ENCODE peak calls at places on chromosomes 6 and 20, in four cellular contexts. One of them, this sample, is unnamed.

GRCh38 chr20:17752452-17752851 is 52.7 kb downstream of the BANF2 start:
- DNase-seq in A549: no peak
- DNase-seq in body of pancreas: no peak
- DNase-seq in K562: no peak
- DNase-seq in this sample: no peak

GRCh38 chr6:111552999-111553398 is 52.7 kb downstream of the TRAF3IP2 start:
- DNase-seq in A549: no peak
- DNase-seq in K562: no peak
- DNase-seq in body of pancreas: peak
- DNase-seq in this sample: no peak

GRCh38 chr6:39791850-39792500 is at the start of gene DAAM2:
- DNase-seq in body of pancreas: peak
- DNase-seq in A549: no peak
- DNase-seq in K562: no peak
- DNase-seq in this sample: no peak

GRCh38 chr6:16092140-16092539 is 36.7 kb upstream of the MYLIP start:
- DNase-seq in body of pancreas: no peak
- DNase-seq in A549: no peak
- DNase-seq in K562: no peak
- DNase-seq in this sample: no peak

GRCh38 chr20:52031574-52032303 is 159.8 kb downstream of the ZFP64 start:
- DNase-seq in A549: peak
- DNase-seq in body of pancreas: no peak
- DNase-seq in K562: no peak
- DNase-seq in this sample: no peak

GRCh38 chr6:128208851-128209580 is 308.2 kb upstream of the THEMIS start:
- DNase-seq in A549: no peak
- DNase-seq in body of pancreas: no peak
- DNase-seq in K562: no peak
- DNase-seq in this sample: no peak

GRCh38 chr6:161542581-161542980 is 268.7 kb upstream of the AGPAT4 start:
- DNase-seq in K562: no peak
- DNase-seq in A549: no peak
- DNase-seq in body of pancreas: no peak
- DNase-seq in this sample: no peak

GRCh38 chr6:135088818-135089809 is 34.5 kb upstream of the HBS1L start:
- DNase-seq in body of pancreas: no peak
- DNase-seq in K562: peak
- DNase-seq in A549: peak
- DNase-seq in this sample: peak

GRCh38 chr6:157813757-157814455 is 9.1 kb upstream of the SNX9 start:
- DNase-seq in body of pancreas: no peak
- DNase-seq in K562: no peak
- DNase-seq in A549: no peak
- DNase-seq in this sample: peak

GRCh38 chr20:8363970-8364733 is 232.1 kb downstream of the PLCB1 start:
- DNase-seq in body of pancreas: no peak
- DNase-seq in K562: no peak
- DNase-seq in A549: no peak
- DNase-seq in this sample: no peak

GRCh38 chr6:47256361-47256760 is 53.3 kb downstream of the TNFRSF21 start:
- DNase-seq in K562: no peak
- DNase-seq in body of pancreas: no peak
- DNase-seq in A549: no peak
- DNase-seq in this sample: no peak

DNA sequence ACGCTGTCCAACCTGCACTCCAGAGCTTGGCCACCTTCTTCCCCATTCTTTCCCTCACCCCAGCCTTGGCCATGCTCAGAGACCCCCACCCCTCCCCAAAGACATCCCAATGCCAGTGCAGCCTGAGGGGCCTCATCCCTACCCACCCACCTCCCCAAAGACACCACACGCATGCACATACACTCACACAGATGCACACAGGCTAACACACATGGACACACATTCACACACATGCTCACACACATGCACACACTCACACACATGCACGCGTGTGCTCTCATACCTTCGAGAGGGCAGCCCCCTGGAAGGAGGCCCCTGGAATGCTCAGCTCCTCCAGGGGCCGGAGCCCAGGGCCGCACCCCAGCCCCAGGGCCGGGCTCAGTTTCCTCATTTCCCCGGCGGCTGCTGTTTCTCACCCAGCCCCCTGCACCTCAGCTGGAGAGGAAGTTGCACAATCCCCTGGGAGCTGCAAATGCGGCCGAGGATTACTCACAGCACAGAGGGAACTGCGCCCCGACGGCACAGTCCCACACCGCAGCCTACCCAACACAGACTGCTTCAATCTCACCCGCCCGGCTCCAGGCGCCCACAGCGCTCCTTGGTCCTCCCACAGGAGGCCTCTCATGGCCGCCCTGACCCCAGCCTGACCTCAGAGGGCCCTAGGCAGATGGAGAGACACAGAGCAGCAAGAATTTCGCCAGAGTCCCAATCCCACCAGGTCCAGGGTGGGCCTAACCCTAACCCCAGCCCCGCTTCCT is 12.1 kb downstream of the TFEB start:
- DNase-seq in A549: peak
- DNase-seq in K562: peak
- DNase-seq in body of pancreas: peak
- DNase-seq in this sample: no peak
- TF ChIP-seq POLR2A in A549: peak
- TF ChIP-seq POLR2A in K562: no peak
- TF ChIP-seq POLR2A in body of pancreas: peak
- TF ChIP-seq POLR2A in this sample: no peak

GRCh38 chr20:23350007-23350854 is at the start of gene NXT1:
- DNase-seq in body of pancreas: peak
- DNase-seq in A549: peak
- DNase-seq in K562: peak
- DNase-seq in this sample: peak
- TF ChIP-seq POLR2A in body of pancreas: peak
- TF ChIP-seq POLR2A in A549: peak
- TF ChIP-seq POLR2A in K562: peak
- TF ChIP-seq POLR2A in this sample: peak

DNA sequence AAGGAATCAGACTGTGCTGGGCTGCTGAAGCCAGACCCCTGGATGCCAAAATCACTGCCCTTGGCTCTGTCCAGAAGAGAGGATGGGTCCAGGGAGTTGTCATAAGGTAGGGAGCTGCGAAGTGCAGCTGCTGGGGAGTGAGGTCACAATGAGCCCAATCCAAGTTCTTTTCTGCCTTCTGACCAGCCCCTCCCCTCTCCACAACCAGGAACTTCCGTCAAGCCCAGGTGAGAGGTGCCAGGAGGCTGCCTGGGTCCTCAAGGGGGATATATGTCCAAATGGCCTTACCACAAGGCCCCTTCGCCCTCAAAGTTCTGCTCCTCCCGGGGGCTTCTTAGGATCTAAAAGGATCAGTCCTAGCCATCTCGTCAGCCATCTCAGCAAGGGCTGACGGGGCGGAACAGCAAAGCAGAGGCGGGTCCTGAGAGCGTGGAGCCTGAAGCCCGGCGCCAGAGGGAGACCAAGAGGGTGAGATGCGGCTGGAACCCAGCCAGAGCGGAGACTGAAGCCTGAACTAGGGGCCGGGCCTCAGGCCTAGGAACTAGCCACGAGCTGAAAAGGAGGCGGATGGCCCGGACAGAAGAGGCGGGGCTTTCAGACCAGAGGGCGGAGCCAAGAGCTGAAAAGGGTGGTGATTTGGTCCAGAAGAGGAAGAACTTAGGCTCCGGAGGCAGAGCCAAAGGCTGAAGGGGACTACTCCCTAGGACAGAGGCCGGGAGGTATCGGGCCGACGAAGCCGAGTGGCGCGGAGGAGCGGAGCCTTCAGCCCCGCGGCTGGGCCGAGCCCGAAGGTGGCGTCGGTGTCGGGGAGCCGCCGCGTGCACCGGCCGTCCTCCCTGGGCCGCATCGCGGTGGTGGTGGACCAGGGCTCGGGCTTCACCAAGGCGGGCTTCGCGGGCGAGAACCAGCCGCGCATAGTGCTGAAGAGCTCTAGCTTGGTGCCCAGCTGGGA is at the start of gene ACTL10:
- DNase-seq in A549: no peak
- DNase-seq in K562: peak
- DNase-seq in body of pancreas: peak
- DNase-seq in this sample: peak
- TF ChIP-seq POLR2A in A549: no peak
- TF ChIP-seq POLR2A in K562: peak
- TF ChIP-seq POLR2A in body of pancreas: peak
- TF ChIP-seq POLR2A in this sample: peak

DNA sequence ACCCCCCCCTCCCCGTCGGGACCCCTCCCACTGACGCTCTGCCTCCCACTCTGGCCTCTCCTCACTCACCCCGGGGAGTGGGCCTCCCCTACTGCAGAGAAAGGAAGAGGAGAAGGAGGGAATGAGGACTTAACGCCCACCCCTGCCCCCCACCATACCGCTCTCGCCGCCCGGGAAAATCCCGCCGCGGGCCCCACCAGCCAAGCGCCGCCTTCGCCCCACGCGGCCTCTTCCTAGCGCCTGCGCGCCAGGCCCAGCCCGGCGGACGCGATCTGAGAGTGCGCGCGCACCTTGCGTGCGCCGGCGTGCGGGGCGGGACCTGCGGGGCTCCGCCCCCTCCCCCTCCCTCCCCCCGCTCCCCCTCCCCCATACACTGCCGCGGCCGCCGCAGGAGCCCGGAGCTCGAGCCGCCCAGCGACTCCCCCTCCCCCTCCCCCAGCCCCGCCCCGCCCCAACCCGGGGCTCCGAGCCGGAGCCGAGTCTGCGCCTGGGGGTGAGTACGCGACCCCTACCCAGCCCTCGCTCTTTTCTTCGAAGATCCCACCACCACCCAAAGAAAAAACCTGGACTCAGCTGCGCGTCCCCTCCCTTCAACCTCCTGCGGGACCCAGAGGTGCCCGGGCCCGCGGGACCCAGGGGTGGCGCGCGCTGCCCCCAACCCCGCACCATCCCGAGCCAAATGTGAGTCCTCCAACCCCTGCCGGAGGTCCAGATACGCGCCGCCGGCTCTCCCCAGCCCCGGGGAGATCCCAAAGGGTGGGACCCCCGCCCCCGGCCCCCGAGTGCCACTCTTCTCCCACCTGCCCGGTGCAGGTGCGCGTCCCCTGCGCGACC is at the start of the genes MRPL14 and TMEM63B:
- DNase-seq in body of pancreas: peak
- DNase-seq in K562: peak
- DNase-seq in A549: peak
- DNase-seq in this sample: peak
- TF ChIP-seq POLR2A in body of pancreas: peak
- TF ChIP-seq POLR2A in K562: peak
- TF ChIP-seq POLR2A in A549: peak
- TF ChIP-seq POLR2A in this sample: peak

GRCh38 chr6:42564496-42564890 is 664 bp downstream of the UBR2 start:
- DNase-seq in K562: no peak
- DNase-seq in body of pancreas: no peak
- DNase-seq in A549: no peak
- DNase-seq in this sample: peak

GRCh38 chr6:42561986-42562385 is 1.8 kb upstream of the UBR2 start:
- DNase-seq in A549: no peak
- DNase-seq in body of pancreas: no peak
- DNase-seq in K562: no peak
- DNase-seq in this sample: no peak

GRCh38 chr6:42566614-42567208 is 2.9 kb downstream of the UBR2 start:
- DNase-seq in K562: no peak
- DNase-seq in A549: no peak
- DNase-seq in body of pancreas: no peak
- DNase-seq in this sample: no peak

GRCh38 chr6:42562788-42563187 is 1.0 kb upstream of the UBR2 start:
- DNase-seq in body of pancreas: no peak
- DNase-seq in A549: no peak
- DNase-seq in K562: no peak
- DNase-seq in this sample: no peak

DNA sequence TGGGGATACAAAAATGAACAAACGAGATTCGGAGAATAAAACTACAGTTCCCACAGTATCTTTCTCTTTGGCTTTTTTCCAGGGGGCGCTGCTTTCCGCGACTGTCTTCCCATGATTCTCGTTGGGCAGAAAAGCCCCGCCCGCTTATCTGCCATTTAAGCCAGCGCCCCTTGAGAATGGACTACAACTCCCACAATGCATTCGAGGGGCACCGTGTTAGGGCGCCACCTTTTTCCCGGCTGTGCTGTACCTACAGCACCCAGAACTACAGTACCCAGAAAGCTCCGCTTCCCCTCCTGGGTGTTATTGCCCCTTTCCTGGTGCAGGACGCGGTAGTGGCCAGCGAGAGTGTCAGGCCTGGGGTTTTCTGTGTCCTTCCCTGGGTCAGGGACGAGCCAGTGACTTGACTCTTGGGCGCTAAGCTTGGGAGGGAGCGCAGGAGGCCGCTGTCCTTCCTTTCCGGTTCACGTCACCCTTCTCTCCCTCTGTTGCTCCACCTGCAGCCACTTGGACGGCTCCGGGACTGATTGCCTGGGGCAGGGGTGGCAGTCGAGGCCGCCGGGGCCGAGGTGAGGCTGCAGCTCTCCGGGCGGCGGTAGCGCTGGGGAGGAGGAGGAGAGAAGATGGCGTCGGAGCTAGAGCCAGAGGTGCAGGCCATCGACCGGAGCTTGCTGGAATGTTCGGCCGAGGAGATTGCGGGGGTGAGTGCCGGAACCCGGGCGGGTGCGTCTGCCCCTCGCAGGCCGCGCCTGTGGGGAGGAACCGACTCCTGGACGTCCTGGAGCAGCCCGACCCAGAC is at the start of gene UBR2:
- DNase-seq in K562: peak
- DNase-seq in A549: peak
- DNase-seq in body of pancreas: peak
- DNase-seq in this sample: peak
- TF ChIP-seq POLR2A in K562: peak
- TF ChIP-seq POLR2A in A549: peak
- TF ChIP-seq POLR2A in body of pancreas: peak
- TF ChIP-seq POLR2A in this sample: peak

DNA sequence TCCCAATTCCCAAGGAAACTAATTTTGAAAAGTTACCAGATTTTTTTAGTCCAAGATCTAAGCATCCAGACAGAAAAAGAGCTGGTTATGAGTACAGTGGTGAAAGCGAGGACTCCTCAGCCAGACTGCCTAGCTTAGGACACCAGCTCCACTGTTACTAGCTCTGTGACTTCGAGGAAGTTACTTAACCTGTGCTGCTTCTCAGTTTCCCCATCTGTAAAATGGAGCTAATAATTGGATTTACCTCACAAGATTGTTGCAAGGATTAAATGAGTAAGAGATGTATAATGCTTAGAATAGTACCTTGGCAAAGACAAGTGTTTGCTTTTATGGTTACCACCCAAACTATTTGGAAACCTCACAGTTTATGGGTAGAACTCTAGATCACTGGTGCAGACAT is 1.1 kb downstream of the NT5DC1 start:
- DNase-seq in A549: no peak
- DNase-seq in body of pancreas: no peak
- DNase-seq in K562: no peak
- DNase-seq in this sample: no peak
- TF ChIP-seq POLR2A in A549: no peak
- TF ChIP-seq POLR2A in body of pancreas: no peak
- TF ChIP-seq POLR2A in K562: no peak
- TF ChIP-seq POLR2A in this sample: no peak

GRCh38 chr6:109456710-109457595 is 1.4 kb upstream of the MICAL1 start:
- DNase-seq in K562: no peak
- DNase-seq in body of pancreas: peak
- DNase-seq in A549: no peak
- DNase-seq in this sample: no peak
- TF ChIP-seq POLR2A in K562: no peak
- TF ChIP-seq POLR2A in body of pancreas: no peak
- TF ChIP-seq POLR2A in A549: no peak
- TF ChIP-seq POLR2A in this sample: no peak